ENCODE peak calls at places on chromosomes 16 and 17, in four cellular contexts. One of them, this sample, is unnamed.

GRCh38 chr17:51636291-51636690 is 375.9 kb downstream of the UTP18 start:
- DNase-seq in A549: peak; percentile 18
- DNase-seq in lower leg skin: no peak
- DNase-seq in right atrium auricular region: no peak
- DNase-seq in this sample: no peak

GRCh38 chr16:89723279-89724250 is 2.2 kb downstream of the ZNF276 start:
- DNase-seq in A549: no peak
- DNase-seq in lower leg skin: no peak
- DNase-seq in right atrium auricular region: no peak
- DNase-seq in this sample: no peak

GRCh38 chr16:57886427-57886826 is 84.1 kb upstream of the KIFC3 start:
- DNase-seq in A549: no peak
- DNase-seq in lower leg skin: no peak
- DNase-seq in right atrium auricular region: no peak
- DNase-seq in this sample: no peak

GRCh38 chr17:3913531-3914318 is 2.5 kb downstream of the P2RX1 start:
- DNase-seq in A549: peak; percentile 91
- DNase-seq in lower leg skin: peak; percentile 66
- DNase-seq in right atrium auricular region: no peak
- DNase-seq in this sample: peak; percentile 42

GRCh38 chr16:2475413-2476344 is 752 bp downstream of the TBC1D24 start:
- DNase-seq in A549: peak; percentile 21
- DNase-seq in lower leg skin: no peak
- DNase-seq in right atrium auricular region: no peak
- DNase-seq in this sample: no peak

GRCh38 chr16:88951989-88952388 is 25.0 kb downstream of the CBFA2T3 start:
- DNase-seq in A549: no peak
- DNase-seq in lower leg skin: no peak
- DNase-seq in right atrium auricular region: no peak
- DNase-seq in this sample: no peak

GRCh38 chr17:51016099-51016498 is 104.6 kb downstream of the SPAG9 start:
- DNase-seq in A549: no peak
- DNase-seq in lower leg skin: no peak
- DNase-seq in right atrium auricular region: no peak
- DNase-seq in this sample: no peak

GRCh38 chr16:66735891-66736290 is 15.5 kb downstream of the DYNC1LI2 start:
- DNase-seq in A549: no peak
- DNase-seq in lower leg skin: no peak
- DNase-seq in right atrium auricular region: no peak
- DNase-seq in this sample: no peak

GRCh38 chr17:51769231-51769630 is 389.3 kb downstream of the CA10 start:
- DNase-seq in A549: no peak
- DNase-seq in lower leg skin: no peak
- DNase-seq in right atrium auricular region: no peak
- DNase-seq in this sample: no peak

DNA sequence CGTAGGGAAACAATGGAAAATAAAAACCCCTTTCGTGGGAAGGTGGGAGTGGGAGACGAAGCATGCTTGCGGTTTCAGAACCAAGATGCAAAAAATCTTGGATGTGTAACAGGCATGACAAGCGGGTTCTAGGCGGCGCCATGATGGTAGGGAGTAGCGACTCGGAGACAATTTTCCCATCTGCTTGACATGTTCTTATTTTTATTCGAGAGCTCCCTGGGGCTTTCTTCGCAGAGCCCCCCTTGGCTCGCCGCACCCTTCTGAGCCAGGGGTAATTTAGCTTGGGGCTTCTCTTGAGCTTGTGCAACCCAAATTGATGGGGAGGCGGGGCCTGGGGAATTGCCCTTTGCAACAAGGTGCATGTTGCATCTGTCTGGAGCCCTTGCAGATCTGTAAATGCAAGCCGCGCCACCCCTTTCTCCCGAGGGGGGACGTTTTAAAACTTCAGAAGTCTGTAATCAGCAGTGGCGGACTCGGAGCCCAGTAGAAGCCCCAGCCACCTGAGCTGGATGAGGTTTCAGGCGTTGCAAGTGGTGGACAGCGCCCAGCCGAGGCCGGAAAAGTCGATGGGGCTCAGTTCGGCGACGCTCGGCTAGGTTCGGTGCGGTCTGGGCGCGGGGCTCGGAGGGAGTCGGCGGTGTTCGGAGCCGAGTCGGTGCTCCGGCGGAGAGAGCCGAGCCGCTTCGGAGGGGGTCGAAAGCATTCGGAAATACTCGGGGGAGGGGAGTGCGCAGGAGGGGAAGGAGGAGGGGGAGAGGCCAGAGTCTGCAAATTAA is 2.9 kb downstream of the GNAO1 start:
- DNase-seq in A549: peak; percentile 54
- DNase-seq in lower leg skin: no peak
- DNase-seq in right atrium auricular region: peak; percentile 83
- DNase-seq in this sample: no peak
- TF ChIP-seq CTCF in A549: no peak
- TF ChIP-seq CTCF in lower leg skin: no peak
- TF ChIP-seq CTCF in right atrium auricular region: no peak
- TF ChIP-seq CTCF in this sample: no peak

DNA sequence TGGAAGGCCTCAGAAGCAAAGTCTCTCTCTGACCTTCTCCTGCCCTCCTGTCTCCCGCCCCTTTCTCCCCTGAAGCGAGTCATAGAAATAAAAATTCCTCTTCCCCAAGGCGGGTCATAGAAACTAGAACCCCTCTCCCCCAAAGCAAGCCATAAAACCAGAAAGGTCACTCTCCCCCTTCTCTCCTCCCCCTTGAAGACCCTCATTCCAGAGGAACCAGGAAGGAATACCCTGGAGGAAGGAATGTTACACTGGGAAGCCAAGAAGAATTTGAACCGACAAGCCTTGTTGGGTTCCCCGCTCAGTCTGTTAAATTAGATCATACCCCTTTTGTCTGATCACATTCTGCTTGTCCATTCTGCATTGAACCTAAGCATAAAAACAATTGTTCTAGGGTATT is 2.7 kb upstream of the GJC1 start:
- DNase-seq in A549: no peak
- DNase-seq in lower leg skin: no peak
- DNase-seq in right atrium auricular region: no peak
- DNase-seq in this sample: no peak
- TF ChIP-seq CTCF in A549: no peak
- TF ChIP-seq CTCF in lower leg skin: no peak
- TF ChIP-seq CTCF in right atrium auricular region: no peak
- TF ChIP-seq CTCF in this sample: peak; percentile 35

GRCh38 chr17:41959336-41960095 is 7.1 kb upstream of the CNP start:
- DNase-seq in A549: peak; percentile 76
- DNase-seq in lower leg skin: no peak
- DNase-seq in right atrium auricular region: no peak
- DNase-seq in this sample: peak; percentile 15
- TF ChIP-seq CTCF in A549: peak; percentile 84
- TF ChIP-seq CTCF in lower leg skin: no peak
- TF ChIP-seq CTCF in right atrium auricular region: no peak
- TF ChIP-seq CTCF in this sample: peak; percentile 64

GRCh38 chr16:546909-547770 is 13.1 kb upstream of the PRR35 start:
- DNase-seq in A549: no peak
- DNase-seq in lower leg skin: peak; percentile 54
- DNase-seq in right atrium auricular region: no peak
- DNase-seq in this sample: no peak
- TF ChIP-seq CTCF in A549: peak; percentile 54
- TF ChIP-seq CTCF in lower leg skin: no peak
- TF ChIP-seq CTCF in right atrium auricular region: no peak
- TF ChIP-seq CTCF in this sample: peak; percentile 31

DNA sequence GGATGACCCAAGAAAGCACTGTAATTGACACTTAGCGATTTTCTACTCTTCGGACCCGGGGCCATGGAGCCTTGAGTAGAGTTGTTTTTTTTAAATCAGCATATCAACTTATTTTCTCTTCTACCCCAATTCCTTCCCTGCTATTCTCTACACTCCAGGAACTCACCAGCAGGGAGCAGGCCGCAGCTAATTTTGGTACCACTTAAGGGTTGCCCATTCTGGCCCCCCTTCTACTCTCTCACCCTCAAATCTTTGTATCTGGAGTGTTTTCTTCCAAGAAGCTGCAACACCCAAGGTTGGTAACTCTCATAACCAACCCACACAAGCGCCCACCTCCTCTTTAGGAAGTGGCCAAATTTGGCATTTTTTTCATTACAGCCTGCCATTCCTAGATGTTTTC is 5.5 kb upstream of the ERAL1 start:
- DNase-seq in A549: no peak
- DNase-seq in lower leg skin: no peak
- DNase-seq in right atrium auricular region: no peak
- DNase-seq in this sample: no peak
- TF ChIP-seq CTCF in A549: no peak
- TF ChIP-seq CTCF in lower leg skin: no peak
- TF ChIP-seq CTCF in right atrium auricular region: no peak
- TF ChIP-seq CTCF in this sample: peak; percentile 7

DNA sequence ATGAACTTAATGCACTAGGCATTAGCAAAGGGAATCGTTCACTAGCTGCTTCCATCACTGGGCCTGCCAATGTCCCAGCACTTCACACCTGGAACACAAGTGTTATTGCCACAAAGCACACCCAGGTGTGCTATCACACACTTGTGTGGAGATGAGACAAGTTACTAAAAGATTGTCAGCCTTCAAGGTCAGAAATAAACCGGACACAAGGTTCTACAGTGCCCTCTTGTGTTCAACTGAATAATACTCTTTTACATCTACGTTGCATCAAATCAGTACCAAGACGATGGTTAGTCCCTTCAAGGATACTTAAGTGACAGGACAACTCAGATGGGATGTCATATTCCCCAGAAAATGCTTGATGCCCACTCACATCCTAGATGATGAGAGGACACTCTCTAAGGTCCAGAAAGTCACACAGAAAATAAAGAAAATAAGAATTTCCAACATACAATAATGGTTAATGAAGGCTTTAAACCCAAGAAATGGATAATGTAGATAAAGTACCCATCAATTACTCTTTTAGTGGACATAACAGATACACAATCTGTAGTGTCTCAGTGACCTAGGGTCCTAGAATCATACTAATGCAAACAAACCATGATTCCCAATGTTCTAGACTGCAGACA is 16.4 kb upstream of the GLG1 start:
- DNase-seq in A549: peak; percentile 57
- DNase-seq in lower leg skin: no peak
- DNase-seq in right atrium auricular region: no peak
- DNase-seq in this sample: peak; percentile 27
- TF ChIP-seq CTCF in A549: peak; percentile 79
- TF ChIP-seq CTCF in lower leg skin: no peak
- TF ChIP-seq CTCF in right atrium auricular region: peak; percentile 38
- TF ChIP-seq CTCF in this sample: peak; percentile 66

GRCh38 chr17:45060382-45060823 is 714 bp upstream of the NMT1 start:
- DNase-seq in A549: no peak
- DNase-seq in lower leg skin: peak; percentile 31
- DNase-seq in right atrium auricular region: no peak
- DNase-seq in this sample: no peak

GRCh38 chr17:45061606-45062205 is 589 bp downstream of the NMT1 start:
- DNase-seq in A549: no peak
- DNase-seq in lower leg skin: no peak
- DNase-seq in right atrium auricular region: no peak
- DNase-seq in this sample: no peak

GRCh38 chr17:45063198-45063597 is 2.1 kb downstream of the NMT1 start:
- DNase-seq in A549: no peak
- DNase-seq in lower leg skin: no peak
- DNase-seq in right atrium auricular region: no peak
- DNase-seq in this sample: no peak

GRCh38 chr17:45060824-45061605 is at the start of gene NMT1:
- DNase-seq in A549: peak; percentile 99
- DNase-seq in lower leg skin: peak; percentile 99
- DNase-seq in right atrium auricular region: peak; percentile 100
- DNase-seq in this sample: peak; percentile 98
- TF ChIP-seq CTCF in A549: no peak
- TF ChIP-seq CTCF in lower leg skin: no peak
- TF ChIP-seq CTCF in right atrium auricular region: no peak
- TF ChIP-seq CTCF in this sample: no peak

GRCh38 chr17:72826602-72827001 is 265.9 kb downstream of the SLC39A11 start:
- DNase-seq in A549: peak; percentile 35
- DNase-seq in lower leg skin: no peak
- DNase-seq in right atrium auricular region: no peak
- DNase-seq in this sample: no peak
- TF ChIP-seq CTCF in A549: no peak
- TF ChIP-seq CTCF in lower leg skin: no peak
- TF ChIP-seq CTCF in right atrium auricular region: no peak
- TF ChIP-seq CTCF in this sample: peak; percentile 14

GRCh38 chr16:4882261-4882632 is 35.0 kb downstream of the UBN1 start:
- DNase-seq in A549: no peak
- DNase-seq in lower leg skin: no peak
- DNase-seq in right atrium auricular region: no peak
- DNase-seq in this sample: no peak

GRCh38 chr16:4882633-4883285 is 35.5 kb downstream of the UBN1 start:
- DNase-seq in A549: no peak
- DNase-seq in lower leg skin: no peak
- DNase-seq in right atrium auricular region: no peak
- DNase-seq in this sample: no peak

GRCh38 chr16:4884972-4885874 is 37.9 kb downstream of the UBN1 start:
- DNase-seq in A549: no peak
- DNase-seq in lower leg skin: no peak
- DNase-seq in right atrium auricular region: no peak
- DNase-seq in this sample: no peak

GRCh38 chr16:4884209-4884608 is 36.9 kb downstream of the UBN1 start:
- DNase-seq in A549: no peak
- DNase-seq in lower leg skin: no peak
- DNase-seq in right atrium auricular region: no peak
- DNase-seq in this sample: no peak

GRCh38 chr16:4883501-4883900 is 36.2 kb downstream of the UBN1 start:
- DNase-seq in A549: no peak
- DNase-seq in lower leg skin: no peak
- DNase-seq in right atrium auricular region: no peak
- DNase-seq in this sample: no peak
- TF ChIP-seq CTCF in A549: no peak
- TF ChIP-seq CTCF in lower leg skin: no peak
- TF ChIP-seq CTCF in right atrium auricular region: no peak
- TF ChIP-seq CTCF in this sample: no peak

This sample was measured in AG04450.